ENCODE peak calls at places on chromosomes 12 and 14, in five cellular contexts. One of them, this sample, is unnamed.

GRCh38 chr12:68501226-68501625 is 109.5 kb upstream of the RAP1B start:
- DNase-seq in SHP77 treated with DMSO at 0.1 percent for 48 hours: no peak
- DNase-seq in BE2C: no peak
- DNase-seq in GM10248: no peak
- DNase-seq in AG20443: no peak
- DNase-seq in this sample: no peak

GRCh38 chr12:68844788-68845695 is 37.1 kb downstream of the MDM2 start:
- DNase-seq in GM10248: no peak
- DNase-seq in SHP77 treated with DMSO at 0.1 percent for 48 hours: no peak
- DNase-seq in AG20443: no peak
- DNase-seq in BE2C: no peak
- DNase-seq in this sample: no peak

GRCh38 chr14:75401356-75401755 is 26.5 kb upstream of the JDP2 start:
- DNase-seq in SHP77 treated with DMSO at 0.1 percent for 48 hours: no peak
- DNase-seq in AG20443: peak
- DNase-seq in BE2C: no peak
- DNase-seq in GM10248: no peak
- DNase-seq in this sample: no peak

GRCh38 chr12:11623382-11623781 is 26.1 kb upstream of the ETV6 start:
- DNase-seq in GM10248: no peak
- DNase-seq in AG20443: no peak
- DNase-seq in SHP77 treated with DMSO at 0.1 percent for 48 hours: no peak
- DNase-seq in BE2C: no peak
- DNase-seq in this sample: no peak

GRCh38 chr12:56115329-56115728 is 1.1 kb upstream of the RPL41 start:
- DNase-seq in AG20443: no peak
- DNase-seq in GM10248: no peak
- DNase-seq in BE2C: no peak
- DNase-seq in SHP77 treated with DMSO at 0.1 percent for 48 hours: peak
- DNase-seq in this sample: no peak

GRCh38 chr12:28327722-28328121 is 137.5 kb downstream of the CCDC91 start:
- DNase-seq in SHP77 treated with DMSO at 0.1 percent for 48 hours: no peak
- DNase-seq in AG20443: no peak
- DNase-seq in GM10248: no peak
- DNase-seq in BE2C: no peak
- DNase-seq in this sample: no peak

GRCh38 chr14:65239897-65240296 is 137.6 kb upstream of the MAX start:
- DNase-seq in AG20443: no peak
- DNase-seq in SHP77 treated with DMSO at 0.1 percent for 48 hours: no peak
- DNase-seq in GM10248: no peak
- DNase-seq in BE2C: no peak
- DNase-seq in this sample: no peak

GRCh38 chr12:131929530-131930456 is 717 bp downstream of the PUS1 start:
- DNase-seq in GM10248: no peak
- DNase-seq in BE2C: no peak
- DNase-seq in AG20443: peak
- DNase-seq in SHP77 treated with DMSO at 0.1 percent for 48 hours: no peak
- DNase-seq in this sample: no peak

GRCh38 chr14:28542040-28542439 is 224.5 kb upstream of the FOXG1 start:
- DNase-seq in GM10248: no peak
- DNase-seq in SHP77 treated with DMSO at 0.1 percent for 48 hours: no peak
- DNase-seq in BE2C: no peak
- DNase-seq in AG20443: no peak
- DNase-seq in this sample: no peak

GRCh38 chr12:126952106-126953007 is 1314.6 kb upstream of the TMEM132C start:
- DNase-seq in BE2C: no peak
- DNase-seq in AG20443: no peak
- DNase-seq in SHP77 treated with DMSO at 0.1 percent for 48 hours: no peak
- DNase-seq in GM10248: no peak
- DNase-seq in this sample: no peak

GRCh38 chr12:124754949-124755800 is 108.5 kb downstream of the SCARB1 start:
- DNase-seq in GM10248: peak
- DNase-seq in SHP77 treated with DMSO at 0.1 percent for 48 hours: no peak
- DNase-seq in BE2C: no peak
- DNase-seq in AG20443: peak
- DNase-seq in this sample: peak

GRCh38 chr12:78034025-78034424 is 203.3 kb downstream of the NAV3 start:
- DNase-seq in BE2C: no peak
- DNase-seq in GM10248: no peak
- DNase-seq in SHP77 treated with DMSO at 0.1 percent for 48 hours: no peak
- DNase-seq in AG20443: peak
- DNase-seq in this sample: no peak

GRCh38 chr12:52951126-52951525 is 2.2 kb downstream of the KRT18 start:
- DNase-seq in SHP77 treated with DMSO at 0.1 percent for 48 hours: no peak
- DNase-seq in GM10248: no peak
- DNase-seq in AG20443: no peak
- DNase-seq in BE2C: no peak
- DNase-seq in this sample: no peak

GRCh38 chr14:105856676-105857222 is 330.4 kb downstream of the TMEM121 start:
- DNase-seq in GM10248: no peak
- DNase-seq in BE2C: peak
- DNase-seq in AG20443: no peak
- DNase-seq in SHP77 treated with DMSO at 0.1 percent for 48 hours: no peak
- DNase-seq in this sample: no peak

GRCh38 chr14:87049886-87050820 is 942.8 kb downstream of the GALC start:
- DNase-seq in BE2C: peak
- DNase-seq in SHP77 treated with DMSO at 0.1 percent for 48 hours: no peak
- DNase-seq in GM10248: no peak
- DNase-seq in AG20443: peak
- DNase-seq in this sample: no peak

GRCh38 chr12:29116414-29116813 is 32.7 kb upstream of the FAR2 start:
- DNase-seq in GM10248: no peak
- DNase-seq in BE2C: no peak
- DNase-seq in AG20443: no peak
- DNase-seq in SHP77 treated with DMSO at 0.1 percent for 48 hours: no peak
- DNase-seq in this sample: no peak

GRCh38 chr12:12266389-12266872 is 413 bp downstream of the LRP6 start:
- DNase-seq in AG20443: peak
- DNase-seq in BE2C: peak
- DNase-seq in SHP77 treated with DMSO at 0.1 percent for 48 hours: no peak
- DNase-seq in GM10248: peak
- DNase-seq in this sample: peak

This sample was measured in GM19239.